ENCODE peak calls at places on chromosomes 4 and X, in nine cellular contexts. Y is AG04450, B is uterus, R is tibial artery, D is cardiac muscle cell, P is stomach, X is GM12878, S is HCT116, G is left ventricle myocardium inferior. V is an unnamed sample. For H3K9me3, the result is how much of the 10 kb centered on the place peaks cover.

GRCh38 chrX:121671649-121672048 is 624.2 kb downstream of the GLUD2 start:
- DNase-seq in X (peak), R (no peak), S (no peak), G (no peak), P (no peak), B (no peak), Y (no peak), D (no peak), V (no peak)

GRCh38 chr4:88880501-88881226 is 176.3 kb downstream of the FAM13A start:
- DNase-seq in B (no peak), Y (no peak), X (no peak), P (no peak), S (no peak), D (no peak), R (no peak), G (no peak), V (no peak)

GRCh38 chrX:1576201-1577101 is 15.0 kb upstream of the AKAP17A start:
- DNase-seq in G (no peak), X (no peak), P (peak), S (no peak), D (no peak), Y (no peak), B (no peak), R (no peak), V (peak)

GRCh38 chr4:51942108-51942832 is 77.9 kb downstream of the LRRC66 start:
- DNase-seq in R (no peak), G (no peak), B (no peak), Y (no peak), X (no peak), P (no peak), S (no peak), D (no peak), V (no peak)

GRCh38 chrX:136192839-136193414 is 45.6 kb downstream of the FHL1 start:
- DNase-seq in D (peak), P (no peak), Y (no peak), X (no peak), B (no peak), S (no peak), G (no peak), R (no peak), V (no peak)

GRCh38 chr4:66704243-66704642 is 841.1 kb downstream of the CENPC start:
- DNase-seq in R (no peak), D (no peak), G (no peak), X (no peak), P (no peak), B (no peak), Y (no peak), S (no peak), V (no peak)

GRCh38 chr4:128831526-128832252 is 22.2 kb downstream of the JADE1 start:
- DNase-seq in G (no peak), B (no peak), S (no peak), P (no peak), R (no peak), X (no peak), Y (no peak), D (peak), V (no peak)

GRCh38 chrX:17376381-17377046 is 1.5 kb downstream of the NHS start:
- DNase-seq in G (no peak), P (no peak), D (no peak), X (no peak), B (peak), R (peak), S (no peak), Y (no peak), V (no peak)

GRCh38 chr4:173433447-173433846 is 34.5 kb upstream of the SCRG1 start:
- DNase-seq in B (no peak), D (no peak), Y (no peak), X (no peak), P (no peak), G (no peak), R (no peak), S (no peak), V (no peak)

GRCh38 chr4:10346023-10346422 is 111.2 kb downstream of the ZNF518B start:
- DNase-seq in S (no peak), Y (no peak), B (no peak), X (no peak), P (no peak), G (no peak), R (no peak), D (peak), V (no peak)

DNA sequence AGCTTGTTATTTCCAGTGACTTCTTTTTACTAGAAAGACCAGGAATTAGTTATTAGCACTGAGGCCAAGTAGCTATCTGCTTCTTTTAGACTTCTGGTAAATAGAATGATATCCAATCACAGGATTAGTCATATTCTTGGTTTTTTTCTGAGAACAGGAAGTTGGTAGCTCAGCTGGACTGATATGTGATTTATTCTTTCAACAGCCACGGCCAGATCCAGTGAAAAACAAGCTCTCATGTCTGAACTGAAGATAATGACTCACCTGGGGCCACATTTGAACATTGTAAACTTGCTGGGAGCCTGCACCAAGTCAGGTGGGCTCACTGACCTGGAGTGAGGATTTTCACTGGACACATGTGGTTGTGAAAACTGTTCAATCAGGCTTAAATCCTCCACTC is 48.6 kb downstream of the PDGFRA start:
- DNase-seq in R (peak), S (no peak), B (peak), D (peak), Y (peak), X (peak), P (no peak), G (no peak), V (no peak)
- H3K4me3 ChIP-seq in R (no peak), S (no peak), B (no peak), D (no peak), Y (no peak), X (no peak), P (no peak), G (no peak), V (no peak)

GRCh38 chrX:67893931-67894330 is 350.1 kb downstream of the AR start:
- DNase-seq in P (no peak), R (no peak), Y (no peak), B (no peak), G (no peak), X (no peak), D (no peak), S (no peak), V (no peak)

DNA sequence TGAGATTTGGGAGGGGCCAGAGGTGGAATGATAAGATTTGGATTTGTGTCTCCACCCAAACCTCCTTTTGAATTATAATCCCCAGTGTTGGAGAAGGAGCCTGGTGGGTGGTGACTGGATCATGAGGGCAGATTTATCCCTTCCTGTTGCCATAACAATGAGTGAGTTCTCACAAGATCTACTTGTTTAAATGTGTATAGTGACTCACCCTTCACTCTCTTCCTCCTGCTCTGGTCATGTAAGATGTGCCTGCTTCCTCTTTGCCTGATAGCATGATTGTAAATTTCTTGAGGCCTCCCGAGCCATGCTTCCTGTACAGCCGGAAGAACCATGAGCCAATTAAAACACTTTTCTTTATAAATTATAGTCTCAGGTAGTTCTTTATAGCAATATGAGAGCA is 348.6 kb downstream of the AR start:
- DNase-seq in D (no peak), X (no peak), R (no peak), G (no peak), Y (no peak), S (no peak), P (no peak), B (no peak), V (no peak)
- H3K9me3 ChIP-seq in D (under half), X (under half), R (under half), G (under half), Y (under half), S (under half), P (under half), B (under half), V (under half)

DNA sequence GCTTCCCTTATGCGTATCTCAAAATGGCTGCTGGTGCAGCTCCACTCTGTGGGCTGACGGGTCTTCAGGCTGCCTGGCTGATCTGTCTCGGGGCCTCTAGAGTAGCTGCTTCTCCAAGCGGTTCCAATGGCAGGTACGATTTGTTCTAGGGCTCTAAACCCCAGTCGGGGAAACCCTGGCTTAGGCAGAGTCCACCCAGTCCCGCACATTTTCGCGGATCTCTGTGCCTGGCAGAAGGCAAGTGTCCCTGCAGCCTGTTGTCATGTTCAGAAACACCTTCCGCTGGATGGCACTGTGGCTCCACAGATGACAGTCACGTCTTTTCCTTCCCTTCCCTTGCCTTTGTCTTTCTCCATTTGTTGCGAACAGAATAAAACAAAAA is 54.4 kb downstream of the NBDY start:
- DNase-seq in X (peak), P (peak), R (no peak), B (peak), Y (no peak), D (no peak), G (no peak), S (no peak), V (peak)
- H3K4me3 ChIP-seq in X (peak), P (no peak), R (no peak), B (peak), Y (no peak), D (no peak), G (no peak), S (no peak), V (no peak)

DNA sequence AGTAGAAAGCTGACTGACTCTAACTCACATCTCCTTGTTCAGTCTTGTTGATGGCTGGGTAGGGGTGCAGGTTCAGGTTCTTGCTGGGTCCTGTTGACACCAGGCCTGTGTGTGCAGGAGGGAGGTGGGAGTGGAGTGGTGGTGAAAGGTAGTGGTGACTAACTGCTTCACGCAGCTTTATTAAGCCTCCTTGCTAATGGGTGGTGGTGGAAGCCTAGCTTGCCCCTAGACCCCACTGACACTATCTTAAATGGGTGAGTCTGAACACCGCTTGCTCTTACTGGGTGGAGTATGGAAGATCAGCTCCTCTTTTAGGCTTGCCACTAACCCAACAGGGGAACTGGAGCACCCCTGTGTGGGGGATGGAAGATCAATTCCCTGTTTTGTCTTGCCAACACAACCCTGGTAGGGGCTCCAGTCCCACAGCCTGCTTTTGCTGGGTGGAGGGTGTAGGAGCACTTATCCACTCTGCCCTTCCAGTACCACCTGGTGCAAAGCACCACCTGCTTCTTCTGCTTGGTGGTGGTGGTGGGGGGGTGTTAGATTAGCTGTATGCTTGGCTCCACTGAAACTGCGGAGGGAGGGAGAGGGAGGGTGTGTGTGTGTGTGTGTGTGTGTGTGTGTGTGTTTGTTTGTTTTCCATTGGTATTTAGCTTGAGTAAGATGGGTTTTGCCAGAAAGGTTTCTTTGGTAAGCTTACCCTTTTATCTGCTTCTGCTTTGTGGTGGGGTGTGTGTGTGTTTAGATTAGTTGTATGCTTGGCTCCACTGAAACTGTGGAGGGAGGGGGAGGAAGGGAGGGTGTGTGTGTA is 25.6 kb downstream of the KDM6A start:
- DNase-seq in S (no peak), Y (no peak), G (no peak), X (no peak), D (peak), P (peak), B (no peak), R (no peak), V (no peak)
- H3K9me3 ChIP-seq in S (under half), Y (under half), G (under half), X (under half), D (under half), P (under half), B (under half), R (under half), V (under half)

DNA sequence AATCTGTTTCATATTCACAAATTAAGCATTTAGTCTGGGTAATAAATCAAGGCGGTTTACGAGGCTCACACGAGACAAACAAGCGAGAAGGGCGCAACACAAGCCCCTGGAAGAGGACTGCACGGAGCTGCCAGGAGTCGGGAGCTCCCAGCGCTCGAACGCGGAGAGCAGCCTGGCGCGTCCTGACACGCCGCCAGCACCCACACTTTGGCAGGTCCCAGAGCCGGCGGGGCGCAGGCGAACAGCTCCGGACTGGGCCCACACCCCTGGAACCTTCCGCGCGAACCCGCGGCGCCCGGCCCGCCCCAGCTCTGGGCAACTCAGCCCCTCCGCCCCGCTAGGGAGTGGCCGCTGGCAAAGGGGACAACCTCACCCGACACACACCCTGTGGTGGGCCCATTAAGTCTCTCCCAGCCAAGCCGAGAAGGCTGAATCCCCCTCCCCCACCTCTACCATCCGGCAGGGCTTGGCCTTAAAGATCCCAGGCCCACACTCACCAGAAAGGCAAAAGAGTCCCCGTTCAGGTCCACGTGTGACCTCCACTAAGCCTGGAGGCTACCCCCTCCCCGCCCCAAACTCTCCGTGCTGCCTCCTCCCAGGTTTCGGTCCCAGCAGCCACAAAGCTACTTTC is 47.4 kb upstream of the BCOR start:
- DNase-seq in R (no peak), Y (no peak), D (no peak), S (no peak), X (no peak), P (no peak), G (no peak), B (no peak), V (no peak)
- H3K4me3 ChIP-seq in R (peak), Y (peak), D (peak), S (peak), X (no peak), P (peak), G (peak), B (peak), V (no peak)

GRCh38 chr4:20127626-20128025 is 124.1 kb upstream of the SLIT2 start:
- DNase-seq in D (no peak), R (no peak), X (no peak), G (no peak), P (no peak), B (no peak), S (no peak), Y (no peak), V (no peak)
- H3K9me3 ChIP-seq in D (under half), R (under half), X (under half), G (under half), P (under half), B (under half), S (under half), Y (under half), V (under half)

DNA sequence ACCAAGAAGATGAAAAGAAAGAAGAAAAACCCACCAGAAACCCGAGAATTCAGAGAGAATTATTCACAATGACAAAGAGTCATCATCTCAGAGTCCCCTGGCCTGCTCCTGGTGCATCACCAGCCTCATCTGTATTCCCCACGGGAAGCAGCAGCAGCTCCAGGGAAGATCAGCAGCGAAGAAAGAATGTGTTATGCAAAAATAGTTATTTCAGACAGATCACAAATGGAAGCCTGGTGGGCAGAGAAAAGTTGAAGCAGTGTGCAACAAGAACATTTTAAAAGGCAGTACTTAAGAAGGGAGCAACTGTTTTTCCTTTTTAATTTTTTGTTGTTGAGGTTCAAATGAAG is 189.2 kb downstream of the PPP3CA start:
- DNase-seq in S (no peak), Y (no peak), X (no peak), B (no peak), D (no peak), P (no peak), G (no peak), R (no peak), V (no peak)
- H3K4me3 ChIP-seq in S (no peak), Y (no peak), X (no peak), B (no peak), D (no peak), P (no peak), G (no peak), R (no peak), V (no peak)

GRCh38 chr4:118756958-118757357 is 71.8 kb downstream of the METTL14 start:
- DNase-seq in S (no peak), P (no peak), D (no peak), G (no peak), R (no peak), B (no peak), X (no peak), Y (no peak), V (no peak)

GRCh38 chr4:118753685-118754084 is 68.5 kb downstream of the METTL14 start:
- DNase-seq in S (no peak), Y (no peak), R (no peak), D (no peak), G (no peak), X (no peak), P (no peak), B (no peak), V (no peak)

GRCh38 chr4:118754890-118755289 is 69.7 kb downstream of the METTL14 start:
- DNase-seq in R (no peak), D (peak), P (no peak), G (no peak), Y (no peak), X (no peak), S (no peak), B (no peak), V (no peak)

GRCh38 chr4:118756429-118756828 is 71.2 kb downstream of the METTL14 start:
- DNase-seq in R (no peak), Y (no peak), S (no peak), D (no peak), X (no peak), B (no peak), P (no peak), G (no peak), V (no peak)

DNA sequence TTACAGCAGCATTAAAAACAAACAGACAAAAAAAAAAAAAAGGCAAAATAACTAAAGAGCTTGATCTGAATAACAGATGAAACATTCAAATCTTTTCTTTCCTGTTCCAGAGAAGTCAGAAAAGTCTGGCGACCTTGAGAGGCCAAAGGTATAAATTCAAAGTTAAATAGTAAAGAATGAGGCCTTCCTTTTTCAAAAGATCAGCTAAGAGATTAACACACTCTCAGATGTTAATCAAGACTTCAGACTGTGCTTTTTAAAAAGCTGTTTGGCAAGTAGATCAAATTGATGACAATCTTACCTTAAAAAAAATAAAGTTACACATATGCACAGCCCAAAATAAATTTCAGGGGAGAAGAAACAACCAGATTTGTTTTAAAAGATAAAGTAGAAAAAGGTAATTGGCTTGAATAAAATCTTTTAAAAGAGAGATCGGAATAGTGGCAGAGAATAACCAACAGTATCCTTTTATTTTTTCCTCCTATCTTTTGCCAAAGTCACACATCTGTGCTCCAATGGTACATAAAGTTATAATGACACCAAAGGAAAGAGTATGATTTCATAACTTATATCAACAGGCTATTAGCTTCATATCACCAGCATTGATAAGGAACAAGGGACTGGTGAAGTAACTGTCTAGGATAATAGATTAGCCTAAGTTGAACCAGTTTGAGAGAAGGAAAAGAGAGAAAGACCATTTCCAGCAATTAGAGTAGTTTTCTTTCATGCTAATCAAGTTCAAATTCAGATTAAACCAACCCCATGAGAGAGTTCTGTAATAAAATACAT is 70.4 kb downstream of the METTL14 start:
- DNase-seq in D (no peak), B (no peak), S (no peak), Y (no peak), R (no peak), G (no peak), X (no peak), P (no peak), V (no peak)
- H3K9me3 ChIP-seq in D (under half), B (under half), S (under half), Y (under half), R (under half), G (under half), X (under half), P (under half), V (under half)